ENCODE peak calls at places on chromosomes 6 and 20, in seven cellular contexts. U, D, F, G, T, C and Z are unnamed samples.

GRCh38 chr6:71034578-71034977 is 77.7 kb upstream of the B3GAT2 start:
- DNase-seq in G (no peak), D (no peak), U (no peak), C (no peak), T (no peak), F (no peak), Z (no peak)

GRCh38 chr6:82554706-82555105 is 191.1 kb downstream of the TPBG start:
- DNase-seq in U (no peak), D (no peak), T (no peak), G (no peak), F (no peak), C (no peak), Z (no peak)

GRCh38 chr6:25202505-25202904 is 76.7 kb upstream of the CARMIL1 start:
- DNase-seq in F (no peak), C (no peak), G (no peak), U (no peak), D (no peak), T (no peak), Z (no peak)

GRCh38 chr6:75296811-75297779 is 12.5 kb upstream of the TMEM30A start:
- DNase-seq in D (peak; percentile 33), G (peak; percentile 57), U (no peak), F (peak; percentile 39), T (no peak), C (peak; percentile 65), Z (peak; percentile 51)

GRCh38 chr6:108591040-108591816 is 30.5 kb downstream of the FOXO3 start:
- DNase-seq in U (no peak), G (no peak), T (no peak), F (no peak), D (no peak), C (no peak), Z (no peak)

GRCh38 chr20:24685736-24686135 is 216.3 kb downstream of the SYNDIG1 start:
- DNase-seq in D (no peak), F (no peak), U (no peak), T (no peak), C (no peak), G (no peak), Z (no peak)

GRCh38 chr6:26553264-26553738 is 15.1 kb downstream of the HMGN4 start:
- DNase-seq in F (peak; percentile 85), C (peak; percentile 69), G (peak; percentile 78), T (no peak), D (peak; percentile 74), U (no peak), Z (no peak)

GRCh38 chr6:148751233-148751632 is 4.4 kb downstream of the UST start:
- DNase-seq in F (no peak), C (no peak), U (no peak), D (no peak), T (no peak), G (no peak), Z (no peak)

GRCh38 chr6:150704447-150705192 is 104.9 kb downstream of the PLEKHG1 start:
- DNase-seq in T (no peak), C (no peak), D (no peak), U (no peak), F (no peak), G (no peak), Z (no peak)

GRCh38 chr6:34071111-34071883 is 74.6 kb downstream of the GRM4 start:
- DNase-seq in F (no peak), G (no peak), C (no peak), U (no peak), T (no peak), D (no peak), Z (no peak)

GRCh38 chr20:33846291-33846916 is 35.3 kb downstream of the CHMP4B start:
- DNase-seq in T (no peak), C (no peak), U (no peak), F (peak; percentile 33), G (no peak), D (no peak), Z (no peak)

GRCh38 chr6:167079853-167080297 is 43.0 kb upstream of the CCR6 start:
- DNase-seq in C (no peak), T (no peak), F (no peak), G (no peak), U (peak; percentile 93), D (no peak), Z (peak; percentile 8)

GRCh38 chr6:167200806-167201205 is 43.0 kb upstream of the GPR31 start:
- DNase-seq in F (no peak), D (no peak), T (no peak), C (no peak), G (peak; percentile 38), U (no peak), Z (no peak)

GRCh38 chr6:100379386-100379785 is 85.3 kb downstream of the SIM1 start:
- DNase-seq in C (no peak), T (no peak), F (no peak), D (no peak), G (no peak), U (no peak), Z (no peak)

GRCh38 chr6:156057869-156058268 is 602.2 kb upstream of the NOX3 start:
- DNase-seq in D (no peak), U (no peak), G (no peak), C (no peak), T (no peak), F (no peak), Z (no peak)

GRCh38 chr6:33800248-33800647 is 3.6 kb downstream of the MLN start:
- DNase-seq in C (no peak), F (no peak), G (no peak), U (no peak), D (no peak), T (no peak), Z (no peak)

GRCh38 chr6:36698871-36699271 is 1.2 kb downstream of the RAB44 start:
- DNase-seq in U (no peak), F (no peak), G (no peak), D (no peak), T (no peak), C (no peak), Z (no peak)

GRCh38 chr6:45609141-45609638 is 231.5 kb upstream of the SUPT3H start:
- DNase-seq in D (no peak), T (no peak), F (no peak), G (no peak), U (no peak), C (no peak), Z (no peak)

GRCh38 chr20:23408957-23409356 is 12.3 kb downstream of the NAPB start:
- DNase-seq in F (no peak), T (no peak), U (no peak), G (no peak), C (no peak), D (no peak), Z (no peak)

GRCh38 chr6:75748743-75749538 is at the start of gene MYO6:
- DNase-seq in U (no peak), C (no peak), T (peak; percentile 36), F (peak; percentile 73), D (peak; percentile 92), G (peak; percentile 26), Z (no peak)

GRCh38 chr20:60046011-60046413 is 87.8 kb downstream of the CDH26 start:
- DNase-seq in T (no peak), D (no peak), G (no peak), F (no peak), C (no peak), U (no peak), Z (no peak)

GRCh38 chr6:139882977-139883728 is 508.7 kb upstream of the CITED2 start:
- DNase-seq in U (no peak), C (no peak), F (no peak), G (peak; percentile 7), D (no peak), T (no peak), Z (no peak)

GRCh38 chr6:19860235-19860877 is 23.2 kb downstream of the ID4 start:
- DNase-seq in D (no peak), G (no peak), C (no peak), T (no peak), U (no peak), F (no peak), Z (no peak)

DNA sequence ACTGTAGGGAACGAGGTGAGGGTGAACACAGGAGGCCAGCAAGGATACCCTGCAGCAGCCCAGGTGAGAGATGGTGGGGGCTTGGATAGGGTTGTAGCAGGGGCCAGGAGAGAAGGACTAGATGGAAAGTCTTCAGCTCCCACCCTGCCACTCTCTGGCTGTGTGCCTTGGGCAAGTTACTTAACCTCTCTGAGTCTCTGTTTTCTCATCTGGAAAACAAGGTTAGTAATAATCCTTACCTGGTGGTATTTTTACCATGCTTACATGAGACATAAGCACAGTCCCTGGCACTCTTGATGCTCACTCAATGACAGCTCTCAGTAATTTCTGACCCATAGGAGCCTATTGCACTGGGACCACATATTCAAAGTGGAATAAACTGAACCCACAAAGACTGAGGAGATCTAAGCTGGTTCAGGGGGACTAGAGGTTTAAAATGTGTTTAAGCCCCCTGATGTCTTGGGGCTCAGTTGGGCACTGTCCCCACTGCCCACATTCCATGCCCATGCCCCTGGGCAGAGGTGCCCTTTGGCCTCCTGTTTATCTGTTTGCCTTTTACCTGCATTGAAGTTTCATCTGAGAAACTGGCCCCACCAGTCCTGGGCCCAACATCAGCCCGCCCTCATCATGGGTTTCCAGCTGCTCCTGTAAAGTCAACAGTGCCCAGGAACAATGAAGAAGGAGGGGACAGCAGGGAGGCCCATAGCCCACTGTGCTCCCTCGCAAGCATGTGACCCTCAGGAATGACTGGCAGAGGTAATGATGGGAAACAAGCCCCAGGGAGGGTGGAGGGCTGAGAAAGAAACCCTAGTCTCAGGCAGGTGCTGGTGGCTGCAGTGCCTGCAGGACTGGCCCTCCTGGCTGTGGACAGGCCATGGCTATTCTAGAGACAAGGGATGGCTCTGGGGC is 104.0 kb downstream of the VEGFA start:
- DNase-seq in G (peak; percentile 46), T (no peak), C (no peak), D (no peak), F (no peak), U (no peak), Z (no peak)
- TF ChIP-seq SIN3A in G (no peak), T (no peak), C (no peak), D (no peak), F (no peak), U (no peak), Z (no peak)

GRCh38 chr6:15044146-15044882 is 201.6 kb upstream of the JARID2 start:
- DNase-seq in G (peak; percentile 66), D (no peak), F (no peak), C (no peak), U (no peak), T (no peak), Z (no peak)
- TF ChIP-seq SIN3A in G (no peak), D (no peak), F (no peak), C (no peak), U (no peak), T (no peak), Z (no peak)

GRCh38 chr6:22135395-22135794 is 161.4 kb downstream of the PRL start:
- DNase-seq in D (no peak), T (no peak), G (no peak), C (no peak), F (no peak), U (no peak), Z (no peak)
- TF ChIP-seq SIN3A in D (no peak), T (no peak), G (no peak), C (no peak), F (no peak), U (no peak), Z (no peak)

DNA sequence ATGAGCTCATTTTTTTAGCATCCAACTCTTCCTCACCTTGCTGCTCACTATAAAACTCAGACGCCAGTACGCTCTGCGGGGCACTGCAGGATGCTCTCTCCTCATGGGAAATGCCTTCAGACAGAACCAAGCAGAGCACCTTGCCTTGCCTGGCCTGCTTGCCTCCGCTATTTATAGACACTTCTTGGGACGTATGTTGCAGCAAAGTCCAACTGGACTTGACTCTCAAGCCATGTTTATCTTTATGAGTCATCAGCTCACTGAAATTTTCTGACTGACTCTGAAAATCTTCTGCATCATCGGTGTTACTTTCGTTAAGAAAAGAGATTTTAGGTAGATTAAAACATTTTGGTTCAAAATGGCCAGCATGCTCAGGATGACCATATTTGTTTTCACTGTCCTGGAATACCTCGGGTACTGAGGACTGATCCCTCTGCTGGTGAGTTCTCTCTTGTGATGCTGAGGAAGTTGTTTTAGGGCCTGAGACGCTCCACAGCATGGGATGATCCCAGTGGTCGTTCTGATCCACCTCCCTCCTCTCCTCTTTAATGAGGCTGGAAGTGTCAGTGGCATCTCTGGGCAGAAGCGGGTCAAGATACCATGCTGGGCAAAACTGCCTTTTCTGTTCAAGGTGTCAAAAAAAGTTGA is 204.5 kb downstream of the KIF16B start:
- DNase-seq in C (no peak), U (no peak), G (peak; percentile 64), T (no peak), F (no peak), D (no peak), Z (peak; percentile 7)
- TF ChIP-seq SIN3A in C (no peak), U (no peak), G (no peak), T (no peak), F (no peak), D (no peak), Z (no peak)